ENCODE peak calls at places on chromosomes 5 and 9, in eight cellular contexts. C is CD8-positive, alpha-beta memory T cell; S is Peyer's patch; H is transverse colon; K is PC-9; E is right atrium auricular region; R is stomach; M is IMR-90. Q is an unnamed sample.

GRCh38 chr5:169218176-169218575 is 82.8 kb downstream of the SLIT3 start:
- DNase-seq in S (no peak), C (no peak), K (no peak), E (no peak), R (peak; percentile 64), H (no peak), M (no peak), Q (no peak)

GRCh38 chr9:103574056-103574455 is 520.1 kb upstream of the SMC2 start:
- DNase-seq in R (no peak), H (no peak), C (no peak), E (no peak), M (no peak), S (no peak), K (no peak), Q (no peak)

GRCh38 chr5:36950586-36951457 is 74.3 kb downstream of the NIPBL start:
- DNase-seq in H (no peak), E (no peak), M (peak; percentile 64), R (no peak), K (peak; percentile 65), S (no peak), C (no peak), Q (no peak)

GRCh38 chr5:174553556-174553955 is 170.8 kb upstream of the MSX2 start:
- DNase-seq in S (no peak), K (no peak), M (no peak), C (no peak), E (peak; percentile 87), H (no peak), R (no peak), Q (no peak)

GRCh38 chr5:61523072-61523471 is 191.0 kb downstream of the ZSWIM6 start:
- DNase-seq in C (no peak), K (no peak), R (no peak), H (no peak), E (no peak), M (no peak), S (no peak), Q (no peak)

GRCh38 chr9:133587051-133587450 is 22.1 kb downstream of the FAM163B start:
- DNase-seq in E (no peak), C (no peak), H (no peak), K (no peak), R (no peak), M (no peak), S (no peak), Q (no peak)

GRCh38 chr5:34913072-34913471 is 2.2 kb downstream of the RAD1 start:
- DNase-seq in M (peak; percentile 82), C (no peak), K (no peak), H (no peak), E (no peak), R (no peak), S (no peak), Q (no peak)

GRCh38 chr9:93259490-93260289 is 75.8 kb downstream of the WNK2 start:
- DNase-seq in H (peak; percentile 4), R (peak; percentile 22), E (peak; percentile 46), K (no peak), C (no peak), S (peak; percentile 2), M (no peak), Q (no peak)

GRCh38 chr5:80747922-80748321 is 93.1 kb upstream of the DHFR start:
- DNase-seq in K (no peak), M (no peak), C (no peak), E (no peak), H (no peak), S (no peak), R (no peak), Q (no peak)

GRCh38 chr5:31987985-31988710 is 186.0 kb downstream of the GOLPH3 start:
- DNase-seq in E (no peak), S (no peak), M (peak; percentile 97), R (no peak), H (no peak), K (peak; percentile 46), C (no peak), Q (no peak)

GRCh38 chr5:149645236-149645635 is 63.9 kb downstream of the ARHGEF37 start:
- DNase-seq in E (no peak), K (no peak), S (no peak), H (no peak), R (no peak), M (no peak), C (no peak), Q (no peak)

GRCh38 chr5:60248900-60249299 is 355.4 kb upstream of the PDE4D start:
- DNase-seq in C (no peak), H (no peak), E (no peak), S (peak; percentile 16), R (no peak), K (no peak), M (no peak), Q (no peak)

DNA sequence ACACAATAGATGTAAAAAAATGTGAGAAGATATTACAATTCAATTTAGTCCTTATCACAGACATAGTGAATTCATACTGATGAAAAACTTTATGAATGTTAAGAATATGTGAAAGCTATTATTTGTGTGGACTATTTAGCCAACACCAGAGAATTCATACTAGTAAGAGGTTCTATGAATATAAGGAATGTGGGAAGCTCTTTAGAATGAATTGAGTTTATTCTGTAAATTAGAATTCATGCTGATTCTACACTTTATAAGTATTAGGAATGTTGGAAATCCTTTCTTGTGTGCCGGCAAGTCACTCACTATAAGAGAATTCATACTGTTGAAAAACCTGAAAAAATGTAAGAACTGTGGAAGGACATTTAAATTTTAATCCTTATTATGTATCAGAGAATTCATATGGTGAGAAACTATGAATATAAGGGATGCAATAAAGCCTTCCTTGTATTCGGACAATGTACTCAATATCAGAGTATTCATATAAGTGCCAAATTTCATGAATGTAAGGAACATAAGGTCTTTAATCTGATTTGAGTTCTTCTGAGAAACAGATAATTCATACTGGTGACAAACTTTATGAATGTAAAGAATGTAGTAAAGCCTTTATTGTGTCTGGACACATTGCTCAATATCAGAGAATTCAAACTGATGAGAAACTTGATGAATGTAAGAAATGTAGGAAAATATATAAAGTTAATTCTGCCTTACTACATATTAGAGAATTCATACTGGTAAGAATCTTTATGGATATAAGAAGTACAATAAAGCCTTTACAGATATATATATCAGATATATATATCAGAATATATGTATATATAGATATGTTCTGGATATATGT is 21.5 kb upstream of the PCDHA1 start:
- DNase-seq in M (no peak), R (no peak), E (no peak), C (no peak), H (no peak), K (no peak), S (no peak), Q (no peak)
- H3K9me3 ChIP-seq in M (peaks cover 37% of the 10 kb centered on the region), R (peaks cover 98% of the 10 kb centered on the region), E (peaks cover 98% of the 10 kb centered on the region), C (peaks cover 44% of the 10 kb centered on the region), H (peaks cover 93% of the 10 kb centered on the region), K (peaks cover 62% of the 10 kb centered on the region), S (peaks cover 37% of the 10 kb centered on the region), Q (peaks cover 31% of the 10 kb centered on the region)

DNA sequence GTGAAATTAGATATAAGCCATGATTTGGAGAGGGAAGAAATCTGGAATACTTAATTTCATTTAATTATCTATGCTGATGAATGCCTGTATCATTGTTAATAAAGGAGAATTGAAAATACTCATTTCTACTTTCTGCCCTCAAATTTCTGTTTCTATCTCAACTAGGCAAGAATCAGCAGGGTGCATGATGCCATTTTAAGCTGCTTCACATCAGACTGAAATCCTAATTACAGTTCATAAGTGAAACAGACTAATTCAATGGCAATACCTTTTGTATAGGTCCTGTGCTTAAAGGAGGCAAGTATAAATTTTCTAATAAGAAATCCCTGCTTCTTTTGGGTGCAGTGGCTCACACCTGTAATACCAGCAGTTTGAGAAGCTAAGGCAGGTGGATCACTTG is 22.3 kb upstream of the TAL2 start:
- DNase-seq in S (no peak), C (no peak), M (no peak), E (no peak), K (no peak), H (no peak), R (no peak), Q (no peak)
- H3K9me3 ChIP-seq in S (no peaks in the 10 kb centered on the region), C (no peaks in the 10 kb centered on the region), M (no peaks in the 10 kb centered on the region), E (peaks cover 18% of the 10 kb centered on the region), K (no peaks in the 10 kb centered on the region), H (peaks cover 10% of the 10 kb centered on the region), R (no peaks in the 10 kb centered on the region), Q (no peaks in the 10 kb centered on the region)

GRCh38 chr5:158392753-158393152 is 533.8 kb upstream of the CLINT1 start:
- DNase-seq in H (no peak), R (no peak), S (no peak), E (no peak), C (no peak), K (no peak), M (no peak), Q (no peak)

GRCh38 chr5:158393457-158393856 is 534.5 kb upstream of the CLINT1 start:
- DNase-seq in M (no peak), R (no peak), C (no peak), S (no peak), H (no peak), E (no peak), K (no peak), Q (no peak)

GRCh38 chr5:158398360-158399201 is 539.6 kb upstream of the CLINT1 start:
- DNase-seq in R (no peak), C (no peak), H (no peak), K (no peak), E (no peak), S (no peak), M (no peak), Q (no peak)

GRCh38 chr5:158394102-158394501 is 535.2 kb upstream of the CLINT1 start:
- DNase-seq in S (no peak), E (no peak), R (no peak), H (no peak), M (no peak), K (no peak), C (no peak), Q (no peak)

GRCh38 chr5:158397278-158397677 is 538.3 kb upstream of the CLINT1 start:
- DNase-seq in R (no peak), K (no peak), H (no peak), C (no peak), E (no peak), S (no peak), M (no peak), Q (no peak)
- H3K9me3 ChIP-seq in R (no peaks in the 10 kb centered on the region), K (no peaks in the 10 kb centered on the region), H (no peaks in the 10 kb centered on the region), C (no peaks in the 10 kb centered on the region), E (no peaks in the 10 kb centered on the region), S (no peaks in the 10 kb centered on the region), M (no peaks in the 10 kb centered on the region), Q (no peaks in the 10 kb centered on the region)

DNA sequence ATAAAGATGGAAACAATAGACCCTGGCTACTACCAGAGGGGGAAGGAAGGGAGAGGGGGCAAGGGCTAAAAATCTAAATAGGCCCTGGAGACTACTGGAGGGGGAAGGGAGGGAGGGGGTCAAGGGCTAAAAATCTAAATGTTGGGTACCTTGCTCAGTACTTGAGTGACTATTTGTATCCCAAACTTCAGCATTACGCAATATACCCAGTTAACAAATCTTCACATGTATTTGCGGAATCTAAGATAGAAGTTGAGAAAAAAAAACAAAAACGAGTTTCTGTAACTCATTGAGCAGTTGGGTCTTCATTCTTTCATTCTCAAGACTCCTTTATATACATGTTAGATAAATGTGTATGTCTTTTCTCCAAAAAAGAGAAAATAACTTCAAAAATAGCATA is 537.4 kb downstream of the TAF11L14 start:
- DNase-seq in M (no peak), R (no peak), S (no peak), E (no peak), H (no peak), C (no peak), K (no peak), Q (no peak)
- H3K9me3 ChIP-seq in M (peaks cover 2% of the 10 kb centered on the region), R (peaks cover 13% of the 10 kb centered on the region), S (no peaks in the 10 kb centered on the region), E (peaks cover 7% of the 10 kb centered on the region), H (no peaks in the 10 kb centered on the region), C (no peaks in the 10 kb centered on the region), K (no peaks in the 10 kb centered on the region), Q (no peaks in the 10 kb centered on the region)

DNA sequence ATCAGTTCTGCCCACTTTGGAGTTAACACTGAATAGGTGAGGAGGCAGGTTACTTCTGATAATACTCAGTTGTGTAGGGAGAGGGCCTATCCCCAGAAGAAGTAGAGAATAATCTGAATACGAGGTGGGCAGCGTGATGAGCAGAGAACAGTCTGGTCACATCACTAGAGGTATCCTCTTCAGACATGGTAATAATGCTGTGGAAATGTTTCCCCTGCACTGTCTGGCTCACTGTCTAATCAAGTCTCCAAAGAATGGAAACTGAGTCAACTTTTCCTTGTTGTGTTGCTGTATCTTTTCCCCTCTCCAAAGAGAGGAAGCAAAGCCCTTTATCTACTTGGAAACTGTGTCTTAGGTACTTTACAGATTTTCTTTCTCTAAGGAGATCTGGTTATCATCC is 110.9 kb upstream of the ANKRD55 start:
- DNase-seq in M (no peak), S (no peak), E (no peak), K (no peak), C (no peak), R (no peak), H (no peak), Q (no peak)
- H3K9me3 ChIP-seq in M (peaks cover 4% of the 10 kb centered on the region), S (no peaks in the 10 kb centered on the region), E (no peaks in the 10 kb centered on the region), K (peaks cover 4% of the 10 kb centered on the region), C (no peaks in the 10 kb centered on the region), R (no peaks in the 10 kb centered on the region), H (no peaks in the 10 kb centered on the region), Q (no peaks in the 10 kb centered on the region)

Q was measured in T-helper 17 cell.